ENCODE peak calls at places on chromosome 3, in nine cellular contexts. T is transverse colon, R is body of pancreas, Y is heart left ventricle, Q is spleen, P is Peyer's patch, X is tibial nerve, Z is uterus, I is ovary. C is an unnamed sample.

GRCh38 chr3:170679190-170679589 is 93.3 kb upstream of the SLC7A14 start:
- DNase-seq in Z (no peak), I (no peak), P (no peak), T (no peak), Q (no peak), R (no peak), Y (no peak), X (no peak), C (no peak)

GRCh38 chr3:194404365-194405140 is 5.5 kb upstream of the GP5 start:
- DNase-seq in Z (no peak), Y (no peak), R (peak; percentile 50), I (no peak), Q (no peak), P (peak; percentile 72), T (peak; percentile 38), X (no peak), C (no peak)

GRCh38 chr3:51940648-51941421 is 869 bp downstream of the RRP9 start:
- DNase-seq in Y (peak; percentile 15), T (no peak), R (no peak), X (no peak), Q (peak; percentile 55), P (peak; percentile 29), Z (no peak), I (no peak), C (no peak)

GRCh38 chr3:113211370-113212154 is at the start of gene BOC:
- DNase-seq in T (no peak), R (peak; percentile 67), Z (peak; percentile 72), P (no peak), Y (peak; percentile 46), I (peak; percentile 70), X (no peak), Q (no peak), C (no peak)

GRCh38 chr3:71726106-71726505 is 904 bp upstream of the EIF4E3 start:
- DNase-seq in P (peak; percentile 67), Q (no peak), Y (no peak), X (no peak), I (no peak), Z (no peak), T (peak; percentile 26), R (no peak), C (no peak)

GRCh38 chr3:172635588-172635987 is 75.3 kb downstream of the NCEH1 start:
- DNase-seq in I (no peak), Z (no peak), Q (no peak), Y (no peak), T (no peak), P (no peak), R (no peak), X (no peak), C (no peak)

GRCh38 chr3:178367817-178368617 is 168.2 kb upstream of the KCNMB2 start:
- DNase-seq in Q (no peak), T (no peak), R (no peak), I (no peak), Y (peak; percentile 38), X (no peak), Z (no peak), P (no peak), C (peak; percentile 4)

GRCh38 chr3:140187028-140187427 is 252.0 kb downstream of the CLSTN2 start:
- DNase-seq in Y (no peak), I (no peak), X (no peak), T (no peak), Z (no peak), Q (no peak), R (no peak), P (no peak), C (no peak)

GRCh38 chr3:128557531-128558280 is 64.7 kb upstream of the GATA2 start:
- DNase-seq in Y (no peak), P (no peak), Z (no peak), I (no peak), R (no peak), T (no peak), Q (no peak), X (no peak), C (no peak)

GRCh38 chr3:46861996-46862688 is 1.1 kb downstream of the MYL3 start:
- DNase-seq in T (no peak), Z (no peak), P (no peak), Y (peak; percentile 16), Q (peak; percentile 38), I (peak; percentile 8), R (no peak), X (peak; percentile 4), C (no peak)

GRCh38 chr3:177673105-177673804 is 476.0 kb upstream of the TBL1XR1 start:
- DNase-seq in Z (no peak), Q (no peak), P (no peak), X (no peak), R (no peak), T (no peak), Y (no peak), I (no peak), C (no peak)

GRCh38 chr3:150005243-150006102 is 34.8 kb upstream of the PFN2 start:
- DNase-seq in P (no peak), Q (no peak), X (no peak), T (no peak), I (no peak), Y (no peak), R (no peak), Z (no peak), C (no peak)
- H3K27me3 ChIP-seq in P (no peaks in the 10 kb centered on the region), Q (no peaks in the 10 kb centered on the region), X (no peaks in the 10 kb centered on the region), T (no peaks in the 10 kb centered on the region), I (no peaks in the 10 kb centered on the region), Y (no peaks in the 10 kb centered on the region), R (no peaks in the 10 kb centered on the region), Z (no peaks in the 10 kb centered on the region), C (no peaks in the 10 kb centered on the region)

DNA sequence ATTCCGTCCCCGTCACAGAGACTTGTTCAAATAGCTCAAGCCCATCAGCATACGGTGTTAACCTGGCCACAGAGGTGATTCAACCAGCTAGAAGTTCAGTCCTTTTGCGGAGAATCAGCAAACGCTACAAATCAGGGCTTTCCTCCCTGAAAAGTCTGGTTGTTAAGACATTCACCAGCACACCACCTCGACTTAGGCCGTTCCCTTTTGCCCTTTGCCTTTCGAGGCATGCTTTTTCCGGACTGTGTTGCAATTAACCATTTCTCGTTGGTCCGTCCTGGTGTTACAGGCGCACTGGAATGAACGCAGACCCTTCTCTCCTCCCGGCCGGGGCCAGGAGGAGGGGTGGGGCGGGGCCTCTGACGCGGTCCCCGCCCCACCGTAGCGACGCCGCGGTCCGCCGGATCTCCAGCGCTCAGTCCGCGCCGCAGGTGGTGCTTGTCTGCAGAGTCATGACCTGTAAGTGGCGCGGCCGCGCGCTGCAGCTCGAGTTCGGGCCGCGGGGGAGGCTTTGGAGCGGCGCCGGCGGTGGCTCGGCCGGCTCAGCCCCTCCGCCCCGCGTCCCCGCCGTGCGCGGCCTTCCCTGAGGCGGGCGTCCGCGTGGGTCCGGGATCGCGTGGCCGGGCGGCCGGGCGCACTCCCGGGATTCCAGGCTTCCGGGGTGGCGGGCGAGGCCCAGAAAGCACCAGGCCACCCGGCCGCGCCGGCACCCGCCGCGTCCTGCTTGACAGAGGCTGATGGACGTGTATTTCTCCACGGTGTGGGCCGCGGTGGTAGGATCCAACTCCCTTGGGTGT is at the start of gene NIT2:
- DNase-seq in X (peak; percentile 62), I (peak; percentile 84), Z (peak; percentile 86), P (peak; percentile 94), Y (peak; percentile 89), Q (peak; percentile 97), T (peak; percentile 88), R (peak; percentile 93), C (peak; percentile 85)
- TF ChIP-seq POLR2A in X (peak; percentile 60), I (peak; percentile 18), Z (peak; percentile 19), P (peak; percentile 23), Y (peak; percentile 72), Q (no peak), T (no peak), R (peak; percentile 65), C (peak; percentile 78)

GRCh38 chr3:69218079-69218478 is 95.7 kb upstream of the LMOD3 start:
- DNase-seq in I (no peak), Q (no peak), Y (no peak), P (no peak), X (no peak), R (no peak), T (no peak), Z (no peak), C (no peak)
- H3K27me3 ChIP-seq in I (no peaks in the 10 kb centered on the region), Q (no peaks in the 10 kb centered on the region), Y (no peaks in the 10 kb centered on the region), P (no peaks in the 10 kb centered on the region), X (no peaks in the 10 kb centered on the region), R (no peaks in the 10 kb centered on the region), T (no peaks in the 10 kb centered on the region), Z (no peaks in the 10 kb centered on the region), C (no peaks in the 10 kb centered on the region)

GRCh38 chr3:122324871-122325323 is at the start of gene CSTA:
- DNase-seq in Y (no peak), P (no peak), Z (no peak), I (no peak), X (no peak), R (no peak), Q (no peak), T (no peak), C (no peak)
- TF ChIP-seq POLR2A in Y (no peak), P (no peak), Z (no peak), I (no peak), X (no peak), R (no peak), Q (no peak), T (no peak), C (no peak)

C was measured in gastrocnemius medialis.